ENCODE peak calls at places on chromosomes 6 and 20, in ten cellular contexts. X is T-cell, N is posterior cingulate gyrus, U is fibroblast of mammary gland, V is OCI-M1, T is fibroblast of lung, C is hippocampal formation, Y is Daoy, L is HTR-8/SVneo, J is coronary artery. O is an unnamed sample.

GRCh38 chr6:71258078-71258866 is 30.3 kb upstream of the OGFRL1 start:
- DNase-seq in X (no peak), N (no peak), U (peak; percentile 10), V (no peak), T (no peak), C (no peak), Y (no peak), L (no peak), J (no peak), O (no peak)

GRCh38 chr6:105301072-105301503 is 101.8 kb downstream of the PREP start:
- DNase-seq in X (no peak), N (no peak), U (no peak), V (no peak), T (peak; percentile 49), C (no peak), Y (no peak), L (no peak), J (no peak), O (no peak)

GRCh38 chr20:51631011-51631950 is 88.8 kb upstream of the NFATC2 start:
- DNase-seq in X (no peak), N (no peak), U (peak; percentile 99), V (peak; percentile 45), T (peak; percentile 99), C (no peak), Y (peak; percentile 95), L (peak; percentile 100), J (peak; percentile 82), O (no peak)

GRCh38 chr6:165821754-165822153 is 158.7 kb upstream of the PDE10A start:
- DNase-seq in X (no peak), N (no peak), U (peak; percentile 34), V (no peak), T (no peak), C (no peak), Y (peak; percentile 21), L (no peak), J (no peak), O (no peak)

GRCh38 chr6:18493421-18493891 is 106.3 kb downstream of the RNF144B start:
- DNase-seq in X (no peak), N (no peak), U (no peak), V (no peak), T (no peak), C (no peak), Y (no peak), L (no peak), J (no peak), O (no peak)

GRCh38 chr20:45405566-45406259 is 2.4 kb upstream of the DBNDD2 start:
- DNase-seq in X (no peak), N (no peak), U (no peak), V (peak; percentile 34), T (peak; percentile 9), C (no peak), Y (no peak), L (peak; percentile 84), J (peak; percentile 84), O (no peak)

GRCh38 chr6:42766163-42766670 is 15.6 kb upstream of the BICRAL start:
- DNase-seq in X (no peak), N (no peak), U (peak; percentile 51), V (no peak), T (peak; percentile 90), C (no peak), Y (peak; percentile 82), L (peak; percentile 23), J (no peak), O (no peak)

GRCh38 chr6:142380626-142381025 is 78.8 kb downstream of the ADGRG6 start:
- DNase-seq in X (no peak), N (no peak), U (no peak), V (no peak), T (no peak), C (no peak), Y (no peak), L (no peak), J (no peak), O (no peak)

GRCh38 chr20:8132632-8133587 is 844 bp downstream of the PLCB1 start:
- DNase-seq in X (peak; percentile 22), N (peak; percentile 29), U (peak; percentile 21), V (no peak), T (peak; percentile 40), C (peak; percentile 7), Y (no peak), L (no peak), J (peak; percentile 77), O (peak; percentile 31)

GRCh38 chr6:162463573-162463972 is 264.0 kb downstream of the PRKN start:
- DNase-seq in X (no peak), N (no peak), U (no peak), V (no peak), T (no peak), C (no peak), Y (no peak), L (no peak), J (no peak), O (no peak)

GRCh38 chr6:52305948-52306767 is 21.6 kb upstream of the MCM3 start:
- DNase-seq in X (peak; percentile 12), N (no peak), U (no peak), V (no peak), T (no peak), C (no peak), Y (no peak), L (no peak), J (no peak), O (no peak)

GRCh38 chr20:22346716-22347115 is 237.7 kb downstream of the FOXA2 start:
- DNase-seq in X (no peak), N (no peak), U (no peak), V (peak; percentile 79), T (no peak), C (no peak), Y (peak; percentile 16), L (no peak), J (no peak), O (no peak)

GRCh38 chr6:150720774-150721233 is 121.1 kb downstream of the PLEKHG1 start:
- DNase-seq in X (no peak), N (no peak), U (no peak), V (peak; percentile 48), T (peak; percentile 94), C (no peak), Y (peak; percentile 89), L (no peak), J (no peak), O (no peak)

GRCh38 chr20:23200413-23200812 is 114.3 kb upstream of the CD93 start:
- DNase-seq in X (no peak), N (no peak), U (no peak), V (no peak), T (no peak), C (no peak), Y (no peak), L (no peak), J (peak; percentile 64), O (no peak)

GRCh38 chr6:135180458-135181332 is at the start of gene MYB:
- DNase-seq in X (peak; percentile 64), N (no peak), U (peak; percentile 29), V (peak; percentile 95), T (peak; percentile 45), C (peak; percentile 35), Y (peak; percentile 84), L (peak; percentile 85), J (no peak), O (peak; percentile 73)